ENCODE peak calls at places on chromosomes 7 and 10, in four cellular contexts. P is tibial nerve, S is foreskin fibroblast, X is epithelial cell of prostate. N is an unnamed sample.

GRCh38 chr7:25308898-25309521 is 80.7 kb upstream of the NPVF start:
- DNase-seq in X (no peak), P (no peak), S (no peak), N (no peak)

GRCh38 chr7:106369349-106369748 is 84.6 kb upstream of the NAMPT start:
- DNase-seq in S (peak), P (no peak), X (no peak), N (no peak)

GRCh38 chr10:99364125-99364524 is 35.0 kb downstream of the CNNM1 start:
- DNase-seq in X (no peak), S (peak), P (no peak), N (no peak)

GRCh38 chr10:122435212-122435827 is 19.1 kb upstream of the ARMS2 start:
- DNase-seq in S (peak), P (no peak), X (no peak), N (no peak)

GRCh38 chr10:119368991-119369869 is 161.9 kb downstream of the GRK5 start:
- DNase-seq in X (no peak), P (no peak), S (peak), N (no peak)

GRCh38 chr7:114921636-114922150 is at the start of gene MDFIC:
- DNase-seq in X (no peak), P (no peak), S (no peak), N (no peak)

GRCh38 chr10:5896208-5896607 is 6.2 kb downstream of the FBH1 start:
- DNase-seq in X (no peak), P (no peak), S (no peak), N (no peak)

GRCh38 chr10:30980951-30981616 is 50.6 kb downstream of the ZNF438 start:
- DNase-seq in X (peak), P (peak), S (peak), N (peak)

GRCh38 chr10:103472005-103472404 is 7.0 kb downstream of the CALHM3 start:
- DNase-seq in P (no peak), X (no peak), S (no peak), N (no peak)

GRCh38 chr7:131072505-131073091 is 255.1 kb upstream of the MKLN1 start:
- DNase-seq in S (peak), P (no peak), X (no peak), N (no peak)

GRCh38 chr7:132708501-132708900 is 132.2 kb upstream of the PLXNA4 start:
- DNase-seq in X (no peak), S (no peak), P (no peak), N (no peak)

GRCh38 chr7:136079066-136079465 is 101.9 kb upstream of the MTPN start:
- DNase-seq in X (no peak), S (no peak), P (no peak), N (no peak)

GRCh38 chr7:74306737-74307469 is 17.7 kb downstream of the CLIP2 start:
- DNase-seq in S (peak), P (no peak), X (no peak), N (no peak)

N was measured in suprapubic skin.